ENCODE peak calls at places on chromosome 18, in six cellular contexts. L is tibial artery; K is CD8-positive, alpha-beta T cell; D is transverse colon; Y is GM23248; U is mammary epithelial cell. R is an unnamed sample. For H3K4me1, the result is how much of the 10 kb centered on the place peaks cover.

GRCh38 chr18:34158881-34159690 is 65.6 kb downstream of the NOL4 start:
- DNase-seq in L (peak), K (no peak), D (no peak), Y (peak), U (no peak), R (peak)

GRCh38 chr18:45519881-45520280 is 95.4 kb upstream of the SLC14A2 start:
- DNase-seq in L (no peak), K (no peak), D (no peak), Y (peak), U (no peak), R (no peak)

GRCh38 chr18:36297419-36298112 is at the start of gene FHOD3:
- DNase-seq in L (peak), K (no peak), D (peak), Y (peak), U (peak), R (peak)

GRCh38 chr18:44936485-44936884 is 255.8 kb downstream of the SETBP1 start:
- DNase-seq in L (no peak), K (no peak), D (no peak), Y (no peak), U (no peak), R (no peak)

GRCh38 chr18:36073676-36074075 is 6.3 kb upstream of the RPRD1A start:
- DNase-seq in L (no peak), K (no peak), D (no peak), Y (no peak), U (no peak), R (no peak)

GRCh38 chr18:8757598-8757997 is 52.2 kb downstream of the MTCL1 start:
- DNase-seq in L (no peak), K (no peak), D (no peak), Y (peak), U (no peak), R (no peak)

GRCh38 chr18:21110667-21111350 is 804 bp downstream of the ROCK1 start:
- DNase-seq in L (peak), K (peak), D (peak), Y (peak), U (peak), R (peak)

GRCh38 chr18:12254820-12255511 is 805 bp downstream of the CIDEA start:
- DNase-seq in L (no peak), K (no peak), D (no peak), Y (no peak), U (no peak), R (no peak)

GRCh38 chr18:3451989-3452749 is 2.2 kb downstream of the TGIF1 start:
- DNase-seq in L (peak), K (peak), D (peak), Y (peak), U (peak), R (no peak)

GRCh38 chr18:21309248-21309647 is 67.2 kb downstream of the GREB1L start:
- DNase-seq in L (no peak), K (no peak), D (no peak), Y (no peak), U (no peak), R (no peak)

GRCh38 chr18:55779461-55779710 is 191.4 kb upstream of the TCF4 start:
- DNase-seq in L (no peak), K (no peak), D (no peak), Y (peak), U (peak), R (no peak)

GRCh38 chr18:34159691-34160185 is 65.0 kb downstream of the NOL4 start:
- DNase-seq in L (no peak), K (no peak), D (no peak), Y (no peak), U (no peak), R (no peak)

GRCh38 chr18:40355701-40356100 is 1599.3 kb upstream of the PIK3C3 start:
- DNase-seq in L (no peak), K (no peak), D (no peak), Y (peak), U (peak), R (no peak)

GRCh38 chr18:13222371-13223281 is 4.1 kb downstream of the LDLRAD4 start:
- DNase-seq in L (peak), K (no peak), D (peak), Y (peak), U (no peak), R (no peak)

GRCh38 chr18:23071285-23071684 is 64.0 kb upstream of the CABLES1 start:
- DNase-seq in L (no peak), K (peak), D (peak), Y (peak), U (peak), R (peak)

GRCh38 chr18:55998071-55998522 is 410.1 kb upstream of the TCF4 start:
- DNase-seq in L (no peak), K (no peak), D (no peak), Y (peak), U (peak), R (no peak)

GRCh38 chr18:36514778-36515177 is 217.3 kb downstream of the FHOD3 start:
- DNase-seq in L (no peak), K (no peak), D (no peak), Y (no peak), U (no peak), R (no peak)

GRCh38 chr18:14925281-14925709 is 177.3 kb downstream of the ANKRD30B start:
- DNase-seq in L (no peak), K (no peak), D (no peak), Y (no peak), U (no peak), R (no peak)

GRCh38 chr18:3219621-3220335 is at the start of gene MYOM1:
- DNase-seq in L (no peak), K (no peak), D (no peak), Y (no peak), U (no peak), R (no peak)

GRCh38 chr18:3192752-3193151 is 27.0 kb downstream of the MYOM1 start:
- DNase-seq in L (no peak), K (no peak), D (no peak), Y (no peak), U (no peak), R (no peak)

GRCh38 chr18:3248062-3248669 is 565 bp downstream of the MYL12A start:
- DNase-seq in L (no peak), K (no peak), D (peak), Y (peak), U (no peak), R (peak)

GRCh38 chr18:23143059-23143831 is 8.0 kb downstream of the CABLES1 start:
- DNase-seq in L (peak), K (no peak), D (peak), Y (peak), U (peak), R (no peak)

GRCh38 chr18:12828116-12829051 is 55.7 kb downstream of the PTPN2 start:
- DNase-seq in L (no peak), K (no peak), D (no peak), Y (no peak), U (no peak), R (no peak)

GRCh38 chr18:3688682-3689081 is 238.7 kb downstream of the TGIF1 start:
- DNase-seq in L (no peak), K (no peak), D (no peak), Y (peak), U (peak), R (no peak)

GRCh38 chr18:73835039-73835438 is 312.6 kb downstream of the FBXO15 start:
- DNase-seq in L (no peak), K (no peak), D (no peak), Y (no peak), U (no peak), R (no peak)

GRCh38 chr18:42274488-42275137 is 319.6 kb downstream of the PIK3C3 start:
- DNase-seq in L (no peak), K (no peak), D (no peak), Y (peak), U (peak), R (no peak)

GRCh38 chr18:35610089-35610488 is 28.5 kb downstream of the GALNT1 start:
- DNase-seq in L (no peak), K (no peak), D (peak), Y (no peak), U (peak), R (no peak)

GRCh38 chr18:21284540-21284939 is 42.5 kb downstream of the GREB1L start:
- DNase-seq in L (no peak), K (no peak), D (no peak), Y (no peak), U (no peak), R (no peak)

DNA sequence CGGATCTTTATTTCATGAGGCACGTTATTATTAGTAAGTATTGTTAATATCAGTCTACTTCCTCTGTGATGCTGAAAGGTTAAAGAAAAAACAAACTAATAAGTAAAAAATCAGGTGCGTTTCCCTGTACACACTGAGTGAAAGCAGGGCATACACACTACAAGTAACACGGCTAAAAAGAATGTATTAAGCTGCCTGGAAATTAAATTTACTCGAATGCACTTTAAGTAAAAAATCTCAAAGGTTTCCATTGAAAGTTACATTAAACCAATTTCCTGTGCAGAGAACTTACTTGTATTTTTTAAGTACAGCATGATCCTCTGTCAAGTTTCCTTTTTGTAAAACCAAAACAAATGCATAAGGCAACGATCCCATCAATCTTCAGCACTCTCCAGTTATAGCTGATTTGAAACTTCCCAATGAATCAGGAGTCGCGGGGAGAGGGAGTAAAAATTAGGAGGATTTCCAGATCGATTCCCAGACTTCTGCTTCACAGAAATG is 637 bp downstream of the BCL2 start:
- DNase-seq in L (no peak), K (no peak), D (no peak), Y (no peak), U (no peak), R (no peak)
- H3K4me1 ChIP-seq in L (under half), K (under half), D (under half), Y (under half), U (under half), R (under half)

GRCh38 chr18:76391038-76391437 is 104.0 kb downstream of the ZNF516 start:
- DNase-seq in L (peak), K (no peak), D (no peak), Y (no peak), U (no peak), R (no peak)
- H3K4me1 ChIP-seq in L (under half), K (under half), D (under half), Y (under half), U (under half), R (under half)

GRCh38 chr18:62523631-62524442 is 1.0 kb downstream of the ZCCHC2 start:
- DNase-seq in L (peak), K (peak), D (peak), Y (peak), U (peak), R (peak)

GRCh38 chr18:62525611-62526010 is 2.8 kb downstream of the ZCCHC2 start:
- DNase-seq in L (no peak), K (no peak), D (no peak), Y (no peak), U (no peak), R (no peak)

GRCh38 chr18:62526098-62527025 is 3.5 kb downstream of the ZCCHC2 start:
- DNase-seq in L (peak), K (peak), D (peak), Y (peak), U (peak), R (peak)

GRCh38 chr18:62523255-62523588 is 397 bp downstream of the ZCCHC2 start:
- DNase-seq in L (no peak), K (no peak), D (no peak), Y (no peak), U (no peak), R (no peak)

GRCh38 chr18:62524443-62525200 is 1.8 kb downstream of the ZCCHC2 start:
- DNase-seq in L (peak), K (peak), D (peak), Y (peak), U (peak), R (peak)
- H3K4me1 ChIP-seq in L (under half), K (under half), D (under half), Y (under half), U (under half), R (under half)

GRCh38 chr18:54769526-54770464 is 58.5 kb upstream of the RAB27B start:
- DNase-seq in L (no peak), K (no peak), D (no peak), Y (no peak), U (no peak), R (no peak)

GRCh38 chr18:54766631-54767030 is 61.6 kb upstream of the RAB27B start:
- DNase-seq in L (no peak), K (no peak), D (no peak), Y (peak), U (peak), R (no peak)

GRCh38 chr18:54765636-54766035 is 62.6 kb upstream of the RAB27B start:
- DNase-seq in L (no peak), K (no peak), D (no peak), Y (no peak), U (no peak), R (no peak)

GRCh38 chr18:54764786-54765185 is 63.5 kb upstream of the RAB27B start:
- DNase-seq in L (no peak), K (no peak), D (no peak), Y (no peak), U (no peak), R (no peak)

DNA sequence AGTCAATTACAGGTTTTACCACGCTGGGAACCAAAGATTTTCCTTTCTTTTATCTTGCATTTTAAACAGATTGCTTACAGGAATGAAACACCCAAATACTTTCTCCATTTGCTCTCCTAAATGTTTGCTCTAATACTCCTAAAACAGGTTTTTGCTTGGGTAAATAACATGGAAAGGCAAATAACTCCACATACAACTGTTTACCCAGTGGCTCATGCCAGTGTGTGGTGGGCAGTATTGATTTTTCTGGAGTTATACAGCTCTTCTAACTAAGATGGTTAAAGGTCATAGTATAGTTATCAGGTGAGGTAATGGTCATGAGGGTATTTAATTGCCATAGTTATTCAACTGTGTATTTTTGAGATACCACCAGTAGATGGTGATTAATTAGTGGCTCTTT is 61.2 kb upstream of the RAB27B start:
- DNase-seq in L (no peak), K (no peak), D (no peak), Y (no peak), U (no peak), R (no peak)
- H3K4me1 ChIP-seq in L (under half), K (under half), D (under half), Y (under half), U (under half), R (under half)

DNA sequence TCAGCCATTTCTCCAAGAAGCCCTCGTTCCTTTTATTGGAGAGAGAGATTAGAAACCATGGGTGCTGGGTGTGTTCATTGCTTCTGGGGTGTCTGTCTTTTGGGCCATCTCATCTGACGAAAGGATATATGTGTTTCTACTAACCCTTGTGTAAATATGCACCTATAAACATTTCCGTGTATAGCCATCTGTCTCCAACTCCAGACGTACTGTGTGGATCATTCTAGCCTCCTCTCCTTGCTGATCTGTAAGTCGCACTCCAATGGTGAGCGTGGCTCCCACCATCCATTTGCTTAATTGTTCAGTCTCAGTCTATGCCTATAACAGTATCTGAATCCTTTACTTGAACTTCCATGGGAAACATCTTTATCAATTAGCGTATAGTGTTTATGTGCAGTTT is 1.8 kb downstream of the RBFA start:
- DNase-seq in L (no peak), K (no peak), D (no peak), Y (no peak), U (no peak), R (no peak)
- H3K4me1 ChIP-seq in L (under half), K (under half), D (under half), Y (under half), U (under half), R (under half)

DNA sequence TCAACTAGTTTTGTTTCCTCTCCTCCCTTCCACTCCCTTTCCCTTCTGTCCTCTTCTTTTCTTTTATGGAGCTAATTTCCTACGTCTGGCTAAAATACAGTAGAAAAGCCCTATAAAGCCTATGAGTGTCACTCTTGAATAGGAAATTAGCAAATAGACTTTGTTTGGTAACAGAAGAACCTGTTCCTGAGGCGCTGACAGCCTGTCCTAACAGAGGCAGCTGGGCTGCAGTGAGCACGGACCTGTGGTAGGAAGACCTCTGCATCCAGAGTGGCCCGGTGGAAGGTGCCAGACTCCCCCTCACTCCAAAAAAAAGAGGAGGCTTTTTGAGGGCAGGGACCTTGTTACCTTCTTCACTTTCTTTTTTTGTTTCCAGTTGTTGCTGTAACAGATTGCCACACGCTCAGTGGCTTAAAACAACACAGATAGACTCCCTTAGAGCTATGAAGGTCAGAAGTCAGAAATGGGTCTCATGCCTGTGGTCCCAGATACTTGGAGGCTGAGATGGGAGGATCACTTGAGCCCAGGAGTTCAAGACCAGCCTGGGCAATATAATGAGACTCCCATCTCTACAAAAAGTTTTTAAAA is 81.2 kb upstream of the TXNDC2 start:
- DNase-seq in L (no peak), K (no peak), D (no peak), Y (no peak), U (no peak), R (no peak)
- H3K4me1 ChIP-seq in L (under half), K (under half), D (under half), Y (under half), U (under half), R (under half)

GRCh38 chr18:75215663-75216062 is 5.1 kb downstream of the TSHZ1 start:
- DNase-seq in L (no peak), K (no peak), D (no peak), Y (no peak), U (no peak), R (no peak)

GRCh38 chr18:75214766-75215515 is 4.3 kb downstream of the TSHZ1 start:
- DNase-seq in L (no peak), K (no peak), D (peak), Y (no peak), U (no peak), R (no peak)

GRCh38 chr18:75218064-75218463 is 7.5 kb downstream of the TSHZ1 start:
- DNase-seq in L (no peak), K (no peak), D (no peak), Y (no peak), U (no peak), R (no peak)

GRCh38 chr18:75216926-75217303 is 6.3 kb downstream of the TSHZ1 start:
- DNase-seq in L (no peak), K (no peak), D (no peak), Y (no peak), U (no peak), R (no peak)

DNA sequence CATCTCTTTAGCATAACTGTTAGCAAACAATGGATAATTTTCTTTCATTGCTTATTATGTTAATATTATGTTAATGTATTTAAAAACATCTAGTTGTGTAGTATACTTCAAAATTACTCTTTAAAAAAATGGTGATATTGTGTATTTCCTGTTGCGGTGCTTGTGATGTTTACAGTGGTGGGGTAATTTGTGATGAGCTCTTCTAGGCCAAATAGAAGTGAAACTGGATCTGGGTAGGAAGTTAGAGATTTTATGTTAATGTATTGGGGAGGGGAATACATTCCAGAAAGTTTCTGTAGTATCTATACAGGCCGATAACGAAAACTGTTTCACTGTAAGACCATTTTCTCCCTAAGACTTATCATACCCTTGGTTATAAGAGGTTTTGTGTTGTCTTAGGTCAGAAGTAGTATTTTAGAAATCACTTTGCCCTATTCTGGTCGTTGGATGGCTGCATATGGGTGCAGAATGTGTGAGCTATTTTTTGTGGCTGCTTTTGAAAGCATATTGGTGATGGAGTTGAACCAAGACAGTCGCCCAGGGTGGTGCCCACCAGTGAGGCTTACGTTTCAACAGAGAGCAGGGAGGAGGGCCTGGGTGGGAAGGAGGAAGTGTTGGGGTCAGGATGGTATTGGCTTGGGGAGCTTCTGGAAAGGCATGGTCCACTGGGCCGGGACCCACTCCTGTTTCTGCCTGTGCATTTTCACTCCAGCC is 5.8 kb downstream of the TSHZ1 start:
- DNase-seq in L (no peak), K (no peak), D (no peak), Y (no peak), U (no peak), R (no peak)
- H3K4me1 ChIP-seq in L (under half), K (half or more), D (half or more), Y (under half), U (under half), R (under half)

GRCh38 chr18:48805826-48806535 is 144.8 kb downstream of the SMAD7 start:
- DNase-seq in L (peak), K (no peak), D (peak), Y (no peak), U (no peak), R (no peak)
- H3K4me1 ChIP-seq in L (half or more), K (under half), D (under half), Y (under half), U (under half), R (under half)

GRCh38 chr18:37535968-37536367 is 29.6 kb downstream of the CELF4 start:
- DNase-seq in L (no peak), K (no peak), D (no peak), Y (peak), U (peak), R (no peak)
- H3K4me1 ChIP-seq in L (under half), K (under half), D (under half), Y (under half), U (under half), R (under half)

R was measured in ascending aorta.